ENCODE peak calls at places on chromosomes 4 and X, in nine cellular contexts. One of them, this sample, is unnamed.
A peak's percentile ranks its signal among the peaks of the same experiment; 100 is the strongest.

GRCh38 chr4:109976189-109976588 is 63.5 kb downstream of the EGF start:
- DNase-seq in RWPE2: no peak
- DNase-seq in tibial artery: no peak
- DNase-seq in IMR-90: no peak
- DNase-seq in mucosa of descending colon: no peak
- DNase-seq in CD4-positive, alpha-beta memory T cell: no peak
- DNase-seq in CD4-positive, CD25-positive, alpha-beta regulatory T cell: no peak
- DNase-seq in NT2/D1: no peak
- DNase-seq in CD8-positive, alpha-beta memory T cell: no peak
- DNase-seq in this sample: no peak

GRCh38 chrX:147537172-147537571 is 374.5 kb upstream of the FMR1 start:
- DNase-seq in NT2/D1: no peak
- DNase-seq in CD8-positive, alpha-beta memory T cell: no peak
- DNase-seq in mucosa of descending colon: no peak
- DNase-seq in IMR-90: no peak
- DNase-seq in CD4-positive, CD25-positive, alpha-beta regulatory T cell: no peak
- DNase-seq in tibial artery: no peak
- DNase-seq in CD4-positive, alpha-beta memory T cell: no peak
- DNase-seq in RWPE2: no peak
- DNase-seq in this sample: no peak

GRCh38 chr4:43238018-43238417 is 345.5 kb downstream of the GRXCR1 start:
- DNase-seq in tibial artery: no peak
- DNase-seq in NT2/D1: no peak
- DNase-seq in IMR-90: no peak
- DNase-seq in mucosa of descending colon: no peak
- DNase-seq in CD4-positive, alpha-beta memory T cell: no peak
- DNase-seq in RWPE2: no peak
- DNase-seq in CD4-positive, CD25-positive, alpha-beta regulatory T cell: no peak
- DNase-seq in CD8-positive, alpha-beta memory T cell: no peak
- DNase-seq in this sample: no peak

GRCh38 chrX:119606508-119607389 is 525 bp upstream of the NKRF start:
- DNase-seq in NT2/D1: no peak
- DNase-seq in RWPE2: no peak
- DNase-seq in CD4-positive, alpha-beta memory T cell: no peak
- DNase-seq in CD8-positive, alpha-beta memory T cell: no peak
- DNase-seq in tibial artery: no peak
- DNase-seq in IMR-90: peak; percentile 49
- DNase-seq in CD4-positive, CD25-positive, alpha-beta regulatory T cell: no peak
- DNase-seq in mucosa of descending colon: no peak
- DNase-seq in this sample: no peak

GRCh38 chrX:74514384-74514783 is 93.1 kb downstream of the SLC16A2 start:
- DNase-seq in NT2/D1: no peak
- DNase-seq in IMR-90: no peak
- DNase-seq in CD4-positive, alpha-beta memory T cell: no peak
- DNase-seq in CD8-positive, alpha-beta memory T cell: no peak
- DNase-seq in CD4-positive, CD25-positive, alpha-beta regulatory T cell: no peak
- DNase-seq in RWPE2: no peak
- DNase-seq in mucosa of descending colon: no peak
- DNase-seq in tibial artery: no peak
- DNase-seq in this sample: no peak

GRCh38 chrX:54325077-54325476 is 32.8 kb downstream of the WNK3 start:
- DNase-seq in mucosa of descending colon: peak; percentile 16
- DNase-seq in NT2/D1: no peak
- DNase-seq in tibial artery: no peak
- DNase-seq in IMR-90: no peak
- DNase-seq in CD8-positive, alpha-beta memory T cell: no peak
- DNase-seq in CD4-positive, alpha-beta memory T cell: no peak
- DNase-seq in CD4-positive, CD25-positive, alpha-beta regulatory T cell: no peak
- DNase-seq in RWPE2: no peak
- DNase-seq in this sample: no peak

GRCh38 chr4:150250293-150250997 is 172.2 kb downstream of the DCLK2 start:
- DNase-seq in mucosa of descending colon: no peak
- DNase-seq in RWPE2: no peak
- DNase-seq in CD4-positive, alpha-beta memory T cell: no peak
- DNase-seq in tibial artery: no peak
- DNase-seq in IMR-90: no peak
- DNase-seq in NT2/D1: no peak
- DNase-seq in CD8-positive, alpha-beta memory T cell: no peak
- DNase-seq in CD4-positive, CD25-positive, alpha-beta regulatory T cell: no peak
- DNase-seq in this sample: no peak

GRCh38 chrX:14505648-14506047 is 23.7 kb upstream of the GLRA2 start:
- DNase-seq in CD4-positive, CD25-positive, alpha-beta regulatory T cell: no peak
- DNase-seq in NT2/D1: no peak
- DNase-seq in mucosa of descending colon: no peak
- DNase-seq in CD4-positive, alpha-beta memory T cell: no peak
- DNase-seq in IMR-90: no peak
- DNase-seq in CD8-positive, alpha-beta memory T cell: no peak
- DNase-seq in tibial artery: no peak
- DNase-seq in RWPE2: no peak
- DNase-seq in this sample: no peak

GRCh38 chrX:46978341-46979291 is 66.4 kb downstream of the JADE3 start:
- DNase-seq in RWPE2: peak; percentile 31
- DNase-seq in CD8-positive, alpha-beta memory T cell: peak; percentile 42
- DNase-seq in IMR-90: peak; percentile 81
- DNase-seq in tibial artery: peak; percentile 57
- DNase-seq in CD4-positive, CD25-positive, alpha-beta regulatory T cell: peak; percentile 83
- DNase-seq in CD4-positive, alpha-beta memory T cell: peak; percentile 54
- DNase-seq in NT2/D1: peak; percentile 58
- DNase-seq in mucosa of descending colon: peak; percentile 78
- DNase-seq in this sample: peak; percentile 16

GRCh38 chr4:26936284-26937065 is 75.8 kb downstream of the STIM2 start:
- DNase-seq in mucosa of descending colon: no peak
- DNase-seq in RWPE2: no peak
- DNase-seq in tibial artery: no peak
- DNase-seq in NT2/D1: no peak
- DNase-seq in CD4-positive, alpha-beta memory T cell: no peak
- DNase-seq in CD8-positive, alpha-beta memory T cell: no peak
- DNase-seq in IMR-90: peak; percentile 23
- DNase-seq in CD4-positive, CD25-positive, alpha-beta regulatory T cell: no peak
- DNase-seq in this sample: no peak

GRCh38 chr4:102600689-102601088 is 99.5 kb downstream of the NFKB1 start:
- DNase-seq in RWPE2: no peak
- DNase-seq in tibial artery: no peak
- DNase-seq in CD4-positive, alpha-beta memory T cell: no peak
- DNase-seq in NT2/D1: no peak
- DNase-seq in CD8-positive, alpha-beta memory T cell: no peak
- DNase-seq in CD4-positive, CD25-positive, alpha-beta regulatory T cell: no peak
- DNase-seq in mucosa of descending colon: no peak
- DNase-seq in IMR-90: no peak
- DNase-seq in this sample: no peak

GRCh38 chr4:102599455-102599854 is 98.3 kb downstream of the NFKB1 start:
- DNase-seq in mucosa of descending colon: no peak
- DNase-seq in IMR-90: no peak
- DNase-seq in CD4-positive, CD25-positive, alpha-beta regulatory T cell: no peak
- DNase-seq in CD8-positive, alpha-beta memory T cell: no peak
- DNase-seq in RWPE2: no peak
- DNase-seq in CD4-positive, alpha-beta memory T cell: no peak
- DNase-seq in NT2/D1: no peak
- DNase-seq in tibial artery: no peak
- DNase-seq in this sample: no peak

GRCh38 chr4:102599887-102600286 is 98.7 kb downstream of the NFKB1 start:
- DNase-seq in NT2/D1: no peak
- DNase-seq in CD4-positive, alpha-beta memory T cell: no peak
- DNase-seq in tibial artery: no peak
- DNase-seq in RWPE2: no peak
- DNase-seq in mucosa of descending colon: no peak
- DNase-seq in CD4-positive, CD25-positive, alpha-beta regulatory T cell: no peak
- DNase-seq in IMR-90: no peak
- DNase-seq in CD8-positive, alpha-beta memory T cell: no peak
- DNase-seq in this sample: no peak

GRCh38 chr4:102598102-102598758 is 97.1 kb downstream of the NFKB1 start:
- DNase-seq in CD8-positive, alpha-beta memory T cell: no peak
- DNase-seq in tibial artery: no peak
- DNase-seq in NT2/D1: no peak
- DNase-seq in mucosa of descending colon: no peak
- DNase-seq in CD4-positive, CD25-positive, alpha-beta regulatory T cell: peak; percentile 88
- DNase-seq in IMR-90: peak; percentile 45
- DNase-seq in CD4-positive, alpha-beta memory T cell: peak; percentile 62
- DNase-seq in RWPE2: no peak
- DNase-seq in this sample: no peak

GRCh38 chr4:102598759-102599379 is 97.7 kb downstream of the NFKB1 start:
- DNase-seq in CD4-positive, CD25-positive, alpha-beta regulatory T cell: no peak
- DNase-seq in tibial artery: no peak
- DNase-seq in CD4-positive, alpha-beta memory T cell: peak; percentile 59
- DNase-seq in IMR-90: peak; percentile 55
- DNase-seq in CD8-positive, alpha-beta memory T cell: no peak
- DNase-seq in mucosa of descending colon: no peak
- DNase-seq in NT2/D1: no peak
- DNase-seq in RWPE2: no peak
- DNase-seq in this sample: no peak
- H3K36me3 ChIP-seq in CD4-positive, CD25-positive, alpha-beta regulatory T cell: peaks cover 76% of the 10 kb centered on the region
- H3K36me3 ChIP-seq in tibial artery: peaks cover 68% of the 10 kb centered on the region
- H3K36me3 ChIP-seq in CD4-positive, alpha-beta memory T cell: peaks cover 46% of the 10 kb centered on the region
- H3K36me3 ChIP-seq in IMR-90: peaks cover 25% of the 10 kb centered on the region
- H3K36me3 ChIP-seq in CD8-positive, alpha-beta memory T cell: peaks cover 22% of the 10 kb centered on the region
- H3K36me3 ChIP-seq in mucosa of descending colon: peaks cover 7% of the 10 kb centered on the region
- H3K36me3 ChIP-seq in NT2/D1: peaks cover 36% of the 10 kb centered on the region
- H3K36me3 ChIP-seq in RWPE2: peaks cover 55% of the 10 kb centered on the region
- H3K36me3 ChIP-seq in this sample: peaks cover 5% of the 10 kb centered on the region

DNA sequence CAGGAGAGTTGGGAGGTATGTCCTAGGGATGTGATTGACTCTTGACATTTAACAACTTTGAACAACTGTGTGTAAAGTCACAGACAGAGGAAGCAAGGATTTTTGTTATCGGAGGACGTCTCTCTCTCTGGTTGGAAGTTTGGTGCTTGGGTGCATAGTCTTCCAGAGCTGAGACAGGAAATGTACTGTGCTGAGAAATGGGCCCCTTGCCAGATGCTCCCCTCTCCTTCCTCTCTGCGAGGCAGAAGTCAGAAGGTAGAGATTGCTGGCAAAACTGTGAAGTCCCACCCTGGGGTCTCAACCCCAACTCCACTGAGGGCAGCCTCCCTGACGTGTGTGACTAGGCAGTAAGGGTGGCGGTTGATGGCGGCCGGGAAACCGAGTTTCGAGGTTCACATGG is 49.2 kb downstream of the SETD7 start:
- DNase-seq in IMR-90: no peak
- DNase-seq in CD4-positive, alpha-beta memory T cell: no peak
- DNase-seq in mucosa of descending colon: no peak
- DNase-seq in CD4-positive, CD25-positive, alpha-beta regulatory T cell: no peak
- DNase-seq in CD8-positive, alpha-beta memory T cell: no peak
- DNase-seq in NT2/D1: no peak
- DNase-seq in tibial artery: no peak
- DNase-seq in RWPE2: no peak
- DNase-seq in this sample: no peak
- H3K36me3 ChIP-seq in IMR-90: peaks cover 25% of the 10 kb centered on the region
- H3K36me3 ChIP-seq in CD4-positive, alpha-beta memory T cell: peaks cover 15% of the 10 kb centered on the region
- H3K36me3 ChIP-seq in mucosa of descending colon: peaks cover 5% of the 10 kb centered on the region
- H3K36me3 ChIP-seq in CD4-positive, CD25-positive, alpha-beta regulatory T cell: peaks cover 34% of the 10 kb centered on the region
- H3K36me3 ChIP-seq in CD8-positive, alpha-beta memory T cell: no peaks in the 10 kb centered on the region
- H3K36me3 ChIP-seq in NT2/D1: peaks cover 40% of the 10 kb centered on the region
- H3K36me3 ChIP-seq in tibial artery: peaks cover 35% of the 10 kb centered on the region
- H3K36me3 ChIP-seq in RWPE2: peaks cover 32% of the 10 kb centered on the region
- H3K36me3 ChIP-seq in this sample: no peaks in the 10 kb centered on the region

GRCh38 chr4:120056249-120056648 is 10.4 kb downstream of the MAD2L1 start:
- DNase-seq in tibial artery: no peak
- DNase-seq in RWPE2: no peak
- DNase-seq in CD4-positive, alpha-beta memory T cell: no peak
- DNase-seq in IMR-90: peak; percentile 70
- DNase-seq in CD4-positive, CD25-positive, alpha-beta regulatory T cell: peak; percentile 14
- DNase-seq in mucosa of descending colon: no peak
- DNase-seq in NT2/D1: no peak
- DNase-seq in CD8-positive, alpha-beta memory T cell: no peak
- DNase-seq in this sample: no peak
- H3K36me3 ChIP-seq in tibial artery: no peaks in the 10 kb centered on the region
- H3K36me3 ChIP-seq in RWPE2: peaks cover 52% of the 10 kb centered on the region
- H3K36me3 ChIP-seq in CD4-positive, alpha-beta memory T cell: no peaks in the 10 kb centered on the region
- H3K36me3 ChIP-seq in IMR-90: no peaks in the 10 kb centered on the region
- H3K36me3 ChIP-seq in CD4-positive, CD25-positive, alpha-beta regulatory T cell: peaks cover 3% of the 10 kb centered on the region
- H3K36me3 ChIP-seq in mucosa of descending colon: no peaks in the 10 kb centered on the region
- H3K36me3 ChIP-seq in NT2/D1: peaks cover 42% of the 10 kb centered on the region
- H3K36me3 ChIP-seq in CD8-positive, alpha-beta memory T cell: peaks cover 5% of the 10 kb centered on the region
- H3K36me3 ChIP-seq in this sample: no peaks in the 10 kb centered on the region

DNA sequence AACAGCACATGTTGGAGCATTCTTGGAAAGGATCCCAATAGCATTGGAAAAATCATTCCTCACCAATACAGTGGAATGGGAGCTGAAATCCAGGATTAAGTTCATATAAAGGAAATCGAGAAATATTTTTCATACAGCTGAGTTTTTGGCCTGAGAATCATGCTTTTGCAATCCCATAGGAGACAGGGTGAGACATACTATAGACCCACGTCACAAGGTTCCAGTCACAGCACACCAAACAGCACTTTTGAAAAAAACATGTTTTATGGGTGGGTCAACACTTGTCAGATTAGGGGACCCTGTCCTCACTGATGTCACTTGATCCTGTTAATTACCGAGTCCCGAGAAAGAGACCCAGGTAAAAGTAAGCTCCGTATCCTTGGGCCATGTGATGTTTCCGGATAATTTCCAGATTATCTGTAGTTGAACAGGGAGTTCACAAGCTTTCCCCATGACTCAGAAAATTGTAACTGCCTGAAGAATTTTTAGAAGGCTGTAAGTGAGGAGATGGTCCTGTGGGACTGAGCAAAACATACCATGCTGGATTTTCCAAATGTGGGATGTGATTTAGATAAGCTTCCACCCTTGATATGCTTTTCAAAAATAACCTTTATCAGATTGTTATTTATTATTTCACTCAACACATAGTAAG is 80.9 kb upstream of the TLR3 start:
- DNase-seq in CD4-positive, CD25-positive, alpha-beta regulatory T cell: no peak
- DNase-seq in IMR-90: no peak
- DNase-seq in NT2/D1: no peak
- DNase-seq in CD4-positive, alpha-beta memory T cell: no peak
- DNase-seq in tibial artery: no peak
- DNase-seq in CD8-positive, alpha-beta memory T cell: no peak
- DNase-seq in RWPE2: no peak
- DNase-seq in mucosa of descending colon: no peak
- DNase-seq in this sample: no peak
- H3K36me3 ChIP-seq in CD4-positive, CD25-positive, alpha-beta regulatory T cell: no peaks in the 10 kb centered on the region
- H3K36me3 ChIP-seq in IMR-90: no peaks in the 10 kb centered on the region
- H3K36me3 ChIP-seq in NT2/D1: no peaks in the 10 kb centered on the region
- H3K36me3 ChIP-seq in CD4-positive, alpha-beta memory T cell: no peaks in the 10 kb centered on the region
- H3K36me3 ChIP-seq in tibial artery: peaks cover 4% of the 10 kb centered on the region
- H3K36me3 ChIP-seq in CD8-positive, alpha-beta memory T cell: no peaks in the 10 kb centered on the region
- H3K36me3 ChIP-seq in RWPE2: no peaks in the 10 kb centered on the region
- H3K36me3 ChIP-seq in mucosa of descending colon: no peaks in the 10 kb centered on the region
- H3K36me3 ChIP-seq in this sample: no peaks in the 10 kb centered on the region

DNA sequence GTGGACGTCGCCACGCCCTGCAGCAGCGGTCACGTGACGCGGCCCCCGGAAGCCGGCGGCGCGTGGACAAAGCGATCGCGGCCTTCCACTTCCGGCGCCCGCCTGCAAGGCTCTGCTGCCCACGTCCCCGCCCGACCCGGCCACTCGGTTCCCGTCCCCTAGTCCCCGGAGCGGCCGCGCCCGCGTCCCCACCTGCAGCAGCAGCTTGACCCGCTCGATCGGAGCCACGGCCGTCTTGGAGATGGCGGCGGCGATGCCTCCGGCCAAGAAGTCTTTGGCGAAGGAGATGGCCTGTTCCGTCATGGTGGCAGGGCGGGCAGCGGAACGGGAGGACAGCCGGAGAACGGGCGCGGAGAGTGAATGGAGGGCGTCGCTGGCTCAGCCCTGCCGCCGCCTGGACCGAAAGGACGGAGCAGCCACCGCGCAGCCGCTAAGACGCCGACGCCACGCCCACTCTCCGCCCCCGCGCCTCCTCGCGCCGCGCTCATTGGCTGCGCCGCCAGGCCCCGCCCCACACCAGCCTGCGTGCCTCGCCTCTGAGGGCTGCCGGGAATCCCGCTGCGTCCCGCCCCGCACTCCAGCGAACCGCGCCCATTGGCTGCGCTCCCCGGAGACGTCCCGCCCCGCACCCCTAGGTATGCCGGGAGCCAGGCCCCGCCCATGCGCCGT is at the start of gene SLC25A6:
- DNase-seq in NT2/D1: peak; percentile 98
- DNase-seq in CD4-positive, alpha-beta memory T cell: peak; percentile 98
- DNase-seq in tibial artery: peak; percentile 97
- DNase-seq in CD8-positive, alpha-beta memory T cell: peak; percentile 99
- DNase-seq in IMR-90: peak; percentile 95
- DNase-seq in mucosa of descending colon: peak; percentile 100
- DNase-seq in RWPE2: peak; percentile 99
- DNase-seq in CD4-positive, CD25-positive, alpha-beta regulatory T cell: peak; percentile 99
- DNase-seq in this sample: peak; percentile 98
- H3K36me3 ChIP-seq in NT2/D1: peaks cover 80% of the 10 kb centered on the region
- H3K36me3 ChIP-seq in CD4-positive, alpha-beta memory T cell: peaks cover 38% of the 10 kb centered on the region
- H3K36me3 ChIP-seq in tibial artery: peaks cover 35% of the 10 kb centered on the region
- H3K36me3 ChIP-seq in CD8-positive, alpha-beta memory T cell: peaks cover 38% of the 10 kb centered on the region
- H3K36me3 ChIP-seq in IMR-90: peaks cover 39% of the 10 kb centered on the region
- H3K36me3 ChIP-seq in mucosa of descending colon: peaks cover 10% of the 10 kb centered on the region
- H3K36me3 ChIP-seq in RWPE2: peaks cover 59% of the 10 kb centered on the region
- H3K36me3 ChIP-seq in CD4-positive, CD25-positive, alpha-beta regulatory T cell: peaks cover 35% of the 10 kb centered on the region
- H3K36me3 ChIP-seq in this sample: peaks cover 50% of the 10 kb centered on the region

This sample was measured in gastrocnemius medialis.